ENCODE peak calls at places on chromosomes 13 and 19, in seven cellular contexts. D is M059J, F is non-pigmented ciliary epithelial cell, P is GM23338, Y is esophagus squamous epithelium, S is amniotic stem cell, V is progenitor cell of endocrine pancreas. Z is an unnamed sample.

GRCh38 chr19:3097442-3097871 is 3.3 kb downstream of the GNA11 start:
- DNase-seq in D (no peak), F (no peak), P (no peak), Y (no peak), S (no peak), V (no peak), Z (no peak)

GRCh38 chr13:30307194-30307965 is at the start of gene KATNAL1:
- DNase-seq in D (peak), F (no peak), P (peak), Y (peak), S (no peak), V (peak), Z (peak)

GRCh38 chr13:31846984-31847752 is 107.8 kb downstream of the RXFP2 start:
- DNase-seq in D (peak), F (no peak), P (peak), Y (no peak), S (no peak), V (no peak), Z (no peak)

GRCh38 chr19:11382898-11383705 is 1.0 kb downstream of the EPOR start:
- DNase-seq in D (peak), F (no peak), P (peak), Y (no peak), S (no peak), V (peak), Z (no peak)

GRCh38 chr13:72255908-72256307 is 388.9 kb upstream of the DACH1 start:
- DNase-seq in D (peak), F (peak), P (peak), Y (no peak), S (no peak), V (peak), Z (peak)

GRCh38 chr19:51749979-51750378 is 1.7 kb downstream of the FPR1 start:
- DNase-seq in D (peak), F (no peak), P (no peak), Y (no peak), S (no peak), V (no peak), Z (no peak)

GRCh38 chr19:49151339-49152217 is 3.6 kb downstream of the HRC start:
- DNase-seq in D (peak), F (no peak), P (peak), Y (no peak), S (no peak), V (peak), Z (peak)

GRCh38 chr13:46168341-46168740 is 13.6 kb downstream of the LCP1 start:
- DNase-seq in D (peak), F (no peak), P (no peak), Y (no peak), S (no peak), V (no peak), Z (no peak)

GRCh38 chr19:1856698-1857603 is 6.4 kb downstream of the KLF16 start:
- DNase-seq in D (peak), F (peak), P (peak), Y (no peak), S (no peak), V (peak), Z (peak)

GRCh38 chr13:96294930-96295657 is 205.2 kb downstream of the HS6ST3 start:
- DNase-seq in D (no peak), F (no peak), P (peak), Y (no peak), S (no peak), V (no peak), Z (no peak)

GRCh38 chr13:108827637-108828036 is 198.2 kb downstream of the MYO16 start:
- DNase-seq in D (no peak), F (no peak), P (no peak), Y (no peak), S (no peak), V (no peak), Z (no peak)

GRCh38 chr19:50555447-50556235 is 12.6 kb downstream of the LRRC4B start:
- DNase-seq in D (no peak), F (no peak), P (peak), Y (no peak), S (no peak), V (no peak), Z (no peak)

GRCh38 chr13:60482012-60482411 is 85.0 kb downstream of the TDRD3 start:
- DNase-seq in D (no peak), F (no peak), P (no peak), Y (no peak), S (no peak), V (no peak), Z (no peak)

GRCh38 chr13:53198017-53198416 is 169.4 kb downstream of the OLFM4 start:
- DNase-seq in D (no peak), F (no peak), P (peak), Y (no peak), S (no peak), V (no peak), Z (peak)

GRCh38 chr13:77544365-77544764 is 8.9 kb downstream of the SCEL start:
- DNase-seq in D (no peak), F (no peak), P (no peak), Y (no peak), S (no peak), V (no peak), Z (peak)

GRCh38 chr13:60261432-60262351 is 98.0 kb upstream of the DIAPH3 start:
- DNase-seq in D (no peak), F (no peak), P (peak), Y (no peak), S (no peak), V (peak), Z (no peak)

GRCh38 chr13:94154362-94154761 is 325.1 kb downstream of the DCT start:
- DNase-seq in D (peak), F (no peak), P (no peak), Y (no peak), S (no peak), V (no peak), Z (peak)

GRCh38 chr19:55857149-55857548 is 20.8 kb downstream of the NLRP4 start:
- DNase-seq in D (no peak), F (no peak), P (no peak), Y (no peak), S (no peak), V (no peak), Z (peak)

GRCh38 chr13:65965496-65965895 is 1264.6 kb downstream of the PCDH9 start:
- DNase-seq in D (no peak), F (no peak), P (no peak), Y (no peak), S (peak), V (no peak), Z (no peak)

GRCh38 chr13:77919351-77920294 is 992 bp upstream of the EDNRB start:
- DNase-seq in D (no peak), F (no peak), P (peak), Y (no peak), S (no peak), V (no peak), Z (peak)

GRCh38 chr19:17348700-17349099 is 11.3 kb downstream of the GTPBP3 start:
- DNase-seq in D (peak), F (no peak), P (peak), Y (no peak), S (no peak), V (no peak), Z (no peak)

GRCh38 chr19:2469102-2469914 is 6.6 kb upstream of the GADD45B start:
- DNase-seq in D (peak), F (no peak), P (peak), Y (no peak), S (no peak), V (no peak), Z (no peak)

GRCh38 chr19:11324748-11325389 is 14.6 kb downstream of the RAB3D start:
- DNase-seq in D (no peak), F (no peak), P (no peak), Y (no peak), S (no peak), V (no peak), Z (no peak)

GRCh38 chr19:11397089-11397610 is 13.0 kb upstream of the EPOR start:
- DNase-seq in D (no peak), F (no peak), P (no peak), Y (no peak), S (no peak), V (no peak), Z (no peak)

GRCh38 chr19:58572818-58573657 is at the start of gene MZF1:
- DNase-seq in D (peak), F (peak), P (peak), Y (no peak), S (no peak), V (peak), Z (peak)

GRCh38 chr13:58963321-58963720 is 1200.4 kb downstream of the DIAPH3 start:
- DNase-seq in D (peak), F (no peak), P (no peak), Y (no peak), S (no peak), V (no peak), Z (no peak)

GRCh38 chr13:112779856-112780604 is 90.2 kb downstream of the ATP11A start:
- DNase-seq in D (peak), F (no peak), P (no peak), Y (no peak), S (no peak), V (no peak), Z (no peak)

GRCh38 chr13:46675016-46675415 is 121.9 kb downstream of the ESD start:
- DNase-seq in D (no peak), F (no peak), P (no peak), Y (no peak), S (no peak), V (no peak), Z (no peak)

Z was measured in Ammon's horn.